ENCODE peak calls at places on chromosomes 13 and 19, in five cellular contexts. P is progenitor cell of endocrine pancreas; X is T-cell; Z is NCI-H1105; E is stimulated activated naive CD4-positive, alpha-beta T cell. F is an unnamed sample.
A peak's percentile ranks its signal among the peaks of the same experiment; 100 is the strongest.

GRCh38 chr13:96946709-96947311 is 47.5 kb downstream of the OXGR1 start:
- DNase-seq in P (no peak), X (no peak), Z (no peak), E (no peak), F (peak; percentile 27)

GRCh38 chr19:54329476-54330165 is 9.3 kb downstream of the LILRA4 start:
- DNase-seq in P (no peak), X (no peak), Z (no peak), E (no peak), F (no peak)

GRCh38 chr19:28014821-28015405 is 1198.0 kb downstream of the UQCRFS1 start:
- DNase-seq in P (no peak), X (no peak), Z (no peak), E (no peak), F (no peak)

GRCh38 chr13:49082653-49083536 is 107.2 kb downstream of the FNDC3A start:
- DNase-seq in P (no peak), X (no peak), Z (no peak), E (no peak), F (no peak)

GRCh38 chr19:13098291-13099072 is 4.2 kb downstream of the LYL1 start:
- DNase-seq in P (no peak), X (no peak), Z (no peak), E (peak; percentile 34), F (peak; percentile 71)

GRCh38 chr19:5121286-5122120 is 152.6 kb downstream of the KDM4B start:
- DNase-seq in P (no peak), X (no peak), Z (no peak), E (no peak), F (no peak)

GRCh38 chr19:49690656-49691242 is at the start of gene CPT1C:
- DNase-seq in P (peak; percentile 64), X (no peak), Z (peak; percentile 96), E (peak; percentile 40), F (peak; percentile 90)

GRCh38 chr13:34521166-34521565 is 420.9 kb upstream of the NBEA start:
- DNase-seq in P (no peak), X (no peak), Z (no peak), E (no peak), F (no peak)

GRCh38 chr19:47707135-47707925 is 5.9 kb upstream of the EHD2 start:
- DNase-seq in P (peak; percentile 66), X (peak; percentile 39), Z (peak; percentile 56), E (peak; percentile 54), F (peak; percentile 88)

GRCh38 chr13:27820524-27821482 is 28.5 kb downstream of the GSX1 start:
- DNase-seq in P (no peak), X (no peak), Z (no peak), E (no peak), F (no peak)

GRCh38 chr19:13132471-13133166 is 14.6 kb downstream of the NACC1 start:
- DNase-seq in P (no peak), X (no peak), Z (no peak), E (no peak), F (peak; percentile 28)

GRCh38 chr19:50318438-50318837 is 10.7 kb downstream of the KCNC3 start:
- DNase-seq in P (no peak), X (no peak), Z (no peak), E (no peak), F (no peak)

GRCh38 chr19:1042689-1043511 is 3.0 kb downstream of the ABCA7 start:
- DNase-seq in P (no peak), X (no peak), Z (peak; percentile 62), E (no peak), F (no peak)

GRCh38 chr13:63625869-63626268 is 2210.2 kb upstream of the PCDH20 start:
- DNase-seq in P (no peak), X (no peak), Z (no peak), E (no peak), F (peak; percentile 21)

GRCh38 chr13:93672996-93673395 is 446.4 kb downstream of the GPC6 start:
- DNase-seq in P (no peak), X (no peak), Z (no peak), E (no peak), F (no peak)

GRCh38 chr19:58572818-58573657 is at the start of gene MZF1:
- DNase-seq in P (peak; percentile 99), X (peak; percentile 100), Z (no peak), E (no peak), F (peak; percentile 100)

GRCh38 chr13:48131481-48131992 is 36.6 kb upstream of the MED4 start:
- DNase-seq in P (no peak), X (no peak), Z (no peak), E (no peak), F (no peak)

GRCh38 chr13:20487927-20488326 is 37.7 kb downstream of the CRYL1 start:
- DNase-seq in P (no peak), X (no peak), Z (no peak), E (no peak), F (no peak)

GRCh38 chr19:30406220-30406944 is 34.2 kb downstream of the ZNF536 start:
- DNase-seq in P (no peak), X (no peak), Z (no peak), E (no peak), F (no peak)

F was measured in PC-3.